ENCODE peak calls at places on chromosomes 5 and 9, in eight cellular contexts. H is activated CD4-positive, alpha-beta memory T cell treated with anti-CD3 and anti-CD28 coated beads for 36 hours; J is left ventricle myocardium inferior; L is GM12891; I is stimulated activated CD4-positive, alpha-beta T cell treated with anti-CD3 and anti-CD28 coated beads, TNF-alpha, amount 100 ng/mL, for 48 hours; Y is NCI-H1436; R is OCI-LY7; Z is GM10248. W is an unnamed sample.

GRCh38 chr5:95861221-95861857 is 38.8 kb upstream of the GLRX start:
- DNase-seq in H (no peak), J (peak; percentile 50), L (no peak), I (no peak), Y (peak; percentile 10), R (peak; percentile 20), Z (no peak), W (no peak)

GRCh38 chr9:135282001-135282731 is 194.7 kb downstream of the OLFM1 start:
- DNase-seq in H (peak; percentile 35), J (peak; percentile 73), L (no peak), I (no peak), Y (peak; percentile 88), R (peak; percentile 24), Z (no peak), W (no peak)

GRCh38 chr9:75855509-75855908 is 35.0 kb upstream of the PCSK5 start:
- DNase-seq in H (no peak), J (no peak), L (no peak), I (no peak), Y (no peak), R (peak; percentile 46), Z (no peak), W (peak; percentile 30)

GRCh38 chr5:88236866-88237642 is 31.6 kb downstream of the TMEM161B start:
- DNase-seq in H (peak; percentile 14), J (no peak), L (no peak), I (no peak), Y (no peak), R (no peak), Z (no peak), W (no peak)

GRCh38 chr5:59107692-59108091 is 524.8 kb downstream of the RAB3C start:
- DNase-seq in H (no peak), J (no peak), L (no peak), I (no peak), Y (no peak), R (no peak), Z (no peak), W (no peak)

GRCh38 chr5:140554454-140554853 is 2.8 kb downstream of the SRA1 start:
- DNase-seq in H (no peak), J (no peak), L (no peak), I (no peak), Y (no peak), R (no peak), Z (no peak), W (no peak)

GRCh38 chr5:174550026-174550425 is 174.4 kb upstream of the MSX2 start:
- DNase-seq in H (no peak), J (no peak), L (no peak), I (no peak), Y (no peak), R (no peak), Z (no peak), W (no peak)

GRCh38 chr5:53568868-53569267 is 8.4 kb downstream of the NDUFS4 start:
- DNase-seq in H (no peak), J (no peak), L (no peak), I (no peak), Y (no peak), R (no peak), Z (no peak), W (no peak)

GRCh38 chr5:4994994-4995393 is 145.1 kb upstream of the ADAMTS16 start:
- DNase-seq in H (no peak), J (no peak), L (no peak), I (no peak), Y (no peak), R (no peak), Z (no peak), W (no peak)

GRCh38 chr9:14395300-14396082 is 81.5 kb upstream of the NFIB start:
- DNase-seq in H (no peak), J (peak; percentile 42), L (no peak), I (no peak), Y (no peak), R (no peak), Z (no peak), W (no peak)

GRCh38 chr5:89613222-89613956 is 730.4 kb upstream of the MEF2C start:
- DNase-seq in H (no peak), J (no peak), L (peak; percentile 25), I (no peak), Y (no peak), R (no peak), Z (peak; percentile 31), W (no peak)

GRCh38 chr5:15618938-15619337 is 119.0 kb downstream of the FBXL7 start:
- DNase-seq in H (no peak), J (no peak), L (no peak), I (no peak), Y (no peak), R (no peak), Z (no peak), W (no peak)

GRCh38 chr5:109936996-109937395 is 247.3 kb downstream of the MAN2A1 start:
- DNase-seq in H (peak; percentile 69), J (no peak), L (no peak), I (peak; percentile 39), Y (no peak), R (peak; percentile 29), Z (no peak), W (no peak)

GRCh38 chr5:32446660-32447059 is 2.1 kb upstream of the ZFR start:
- DNase-seq in H (no peak), J (no peak), L (no peak), I (no peak), Y (no peak), R (peak; percentile 12), Z (peak; percentile 57), W (no peak)

GRCh38 chr5:131282235-131282634 is 18.4 kb downstream of the CDC42SE2 start:
- DNase-seq in H (no peak), J (no peak), L (no peak), I (no peak), Y (no peak), R (no peak), Z (no peak), W (no peak)

GRCh38 chr9:35749515-35750255 is 598 bp downstream of the RGP1 start:
- DNase-seq in H (peak; percentile 67), J (no peak), L (peak; percentile 25), I (peak; percentile 38), Y (no peak), R (peak; percentile 57), Z (peak; percentile 50), W (peak; percentile 41)

GRCh38 chr5:20109326-20109725 is 121.3 kb upstream of the CDH18 start:
- DNase-seq in H (no peak), J (no peak), L (no peak), I (no peak), Y (no peak), R (no peak), Z (no peak), W (peak; percentile 7)

GRCh38 chr9:126157826-126158431 is 168.7 kb upstream of the MVB12B start:
- DNase-seq in H (no peak), J (no peak), L (no peak), I (no peak), Y (no peak), R (no peak), Z (peak; percentile 3), W (peak; percentile 16)

GRCh38 chr5:128674837-128675446 is 136.9 kb upstream of the FBN2 start:
- DNase-seq in H (peak; percentile 53), J (no peak), L (peak; percentile 6), I (peak; percentile 10), Y (no peak), R (peak; percentile 36), Z (peak; percentile 16), W (peak; percentile 33)

GRCh38 chr5:137218471-137218870 is 280.7 kb downstream of the SPOCK1 start:
- DNase-seq in H (no peak), J (no peak), L (no peak), I (no peak), Y (no peak), R (no peak), Z (no peak), W (no peak)

GRCh38 chr5:156991714-156992113 is 28.7 kb upstream of the TIMD4 start:
- DNase-seq in H (no peak), J (no peak), L (no peak), I (no peak), Y (no peak), R (no peak), Z (no peak), W (no peak)

GRCh38 chr5:68770566-68770965 is 323.2 kb upstream of the SLC30A5 start:
- DNase-seq in H (no peak), J (no peak), L (no peak), I (no peak), Y (no peak), R (no peak), Z (no peak), W (no peak)

GRCh38 chr9:14769235-14769580 is 46.7 kb upstream of the CER1 start:
- DNase-seq in H (no peak), J (no peak), L (no peak), I (no peak), Y (no peak), R (peak; percentile 61), Z (no peak), W (peak; percentile 23)

GRCh38 chr9:23811633-23812032 is 14.4 kb downstream of the ELAVL2 start:
- DNase-seq in H (no peak), J (no peak), L (no peak), I (no peak), Y (no peak), R (no peak), Z (no peak), W (no peak)

GRCh38 chr5:53262348-53262970 is 152.9 kb upstream of the MOCS2 start:
- DNase-seq in H (no peak), J (no peak), L (no peak), I (no peak), Y (no peak), R (no peak), Z (no peak), W (peak; percentile 24)

GRCh38 chr5:94498199-94498598 is 120.2 kb downstream of the KIAA0825 start:
- DNase-seq in H (no peak), J (no peak), L (no peak), I (no peak), Y (no peak), R (no peak), Z (no peak), W (no peak)

GRCh38 chr9:137916540-137916939 is 39.0 kb downstream of the CACNA1B start:
- DNase-seq in H (no peak), J (no peak), L (no peak), I (no peak), Y (no peak), R (no peak), Z (no peak), W (no peak)

GRCh38 chr5:149448831-149449714 is 70.0 kb upstream of the IL17B start:
- DNase-seq in H (no peak), J (no peak), L (no peak), I (no peak), Y (peak; percentile 23), R (peak; percentile 47), Z (no peak), W (peak; percentile 69)

GRCh38 chr9:97372580-97372979 is 39.3 kb upstream of the TDRD7 start:
- DNase-seq in H (no peak), J (no peak), L (no peak), I (no peak), Y (no peak), R (no peak), Z (no peak), W (no peak)

GRCh38 chr5:127838661-127839060 is 135.5 kb downstream of the CCDC192 start:
- DNase-seq in H (no peak), J (no peak), L (no peak), I (no peak), Y (no peak), R (no peak), Z (no peak), W (peak; percentile 6)

W was measured in H7.